ENCODE peak calls at places on chromosomes 1 and 21, in nine cellular contexts. H is upper lobe of left lung, E is neuronal stem cell, K is small intestine, M is IMR-90, P is iPS DF 6.9, A is aorta, X is ovary, O is fibroblast of lung. L is an unnamed sample. For H3K4me1, the result is how much of the 10 kb centered on the place peaks cover.

GRCh38 chr1:179706339-179706941 is 36.7 kb upstream of the FAM163A start:
- DNase-seq in H (no peak), E (peak), K (peak), M (peak), P (peak), A (no peak), X (peak), O (peak), L (no peak)

GRCh38 chr1:89603651-89604413 is 29.1 kb upstream of the LRRC8C start:
- DNase-seq in H (no peak), E (no peak), K (no peak), M (peak), P (no peak), A (no peak), X (no peak), O (peak), L (no peak)

GRCh38 chr1:165444897-165445370 is at the start of gene RXRG:
- DNase-seq in H (peak), E (peak), K (peak), M (peak), P (no peak), A (peak), X (no peak), O (no peak), L (no peak)

GRCh38 chr1:198679535-198680173 is 40.8 kb downstream of the PTPRC start:
- DNase-seq in H (peak), E (no peak), K (peak), M (no peak), P (no peak), A (peak), X (no peak), O (no peak), L (no peak)

GRCh38 chr1:165884690-165885304 is 57.4 kb downstream of the UCK2 start:
- DNase-seq in H (peak), E (no peak), K (no peak), M (no peak), P (no peak), A (no peak), X (no peak), O (no peak), L (no peak)

GRCh38 chr21:17949395-17949794 is 130.2 kb upstream of the C21orf91 start:
- DNase-seq in H (no peak), E (no peak), K (no peak), M (no peak), P (no peak), A (no peak), X (no peak), O (no peak), L (no peak)

GRCh38 chr1:119554188-119554587 is 47.2 kb downstream of the HSD3B1 start:
- DNase-seq in H (no peak), E (no peak), K (no peak), M (peak), P (no peak), A (no peak), X (peak), O (peak), L (no peak)

GRCh38 chr1:31587720-31588423 is 11.6 kb downstream of the TINAGL1 start:
- DNase-seq in H (peak), E (peak), K (peak), M (no peak), P (no peak), A (peak), X (peak), O (no peak), L (peak)

GRCh38 chr1:60132985-60133673 is 59.6 kb upstream of the C1orf87 start:
- DNase-seq in H (no peak), E (no peak), K (no peak), M (peak), P (no peak), A (peak), X (no peak), O (peak), L (no peak)

GRCh38 chr1:247407180-247407616 is 8.8 kb upstream of the NLRP3 start:
- DNase-seq in H (peak), E (no peak), K (peak), M (no peak), P (no peak), A (peak), X (no peak), O (no peak), L (no peak)

GRCh38 chr1:182633657-182634281 is 29.6 kb upstream of the RGS16 start:
- DNase-seq in H (no peak), E (no peak), K (peak), M (no peak), P (no peak), A (no peak), X (no peak), O (no peak), L (no peak)

GRCh38 chr1:201999625-202000238 is 10.7 kb upstream of the ELF3 start:
- DNase-seq in H (peak), E (no peak), K (peak), M (peak), P (no peak), A (no peak), X (peak), O (peak), L (no peak)

GRCh38 chr1:153265457-153265856 is 6.0 kb downstream of the LORICRIN start:
- DNase-seq in H (no peak), E (no peak), K (no peak), M (no peak), P (no peak), A (no peak), X (no peak), O (no peak), L (no peak)
- H3K4me1 ChIP-seq in H (under half), E (under half), K (under half), M (under half), P (under half), A (under half), X (under half), O (under half), L (under half)

DNA sequence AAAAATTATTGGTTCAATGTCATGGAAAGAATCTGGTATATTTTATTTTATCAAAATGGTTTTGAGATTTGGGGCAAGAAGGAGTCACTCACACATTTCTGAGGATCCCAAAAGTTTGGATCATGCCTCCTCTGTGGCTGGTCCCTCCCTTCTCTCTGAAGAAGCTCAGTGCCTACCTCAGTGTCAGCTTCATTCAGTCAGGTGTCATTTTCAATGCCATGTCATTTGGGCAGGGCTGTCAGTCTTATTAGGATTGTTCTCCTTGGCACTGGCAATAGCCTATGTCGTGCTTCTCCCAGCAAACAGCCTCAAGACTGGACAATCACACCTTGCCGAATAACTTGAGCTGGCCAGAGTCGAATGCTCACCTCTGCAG is 264.5 kb upstream of the CAMK1G start:
- DNase-seq in H (no peak), E (no peak), K (no peak), M (no peak), P (no peak), A (no peak), X (no peak), O (no peak), L (no peak)
- H3K27ac ChIP-seq in H (no peak), E (no peak), K (no peak), M (no peak), P (no peak), A (no peak), X (no peak), O (no peak), L (no peak)

DNA sequence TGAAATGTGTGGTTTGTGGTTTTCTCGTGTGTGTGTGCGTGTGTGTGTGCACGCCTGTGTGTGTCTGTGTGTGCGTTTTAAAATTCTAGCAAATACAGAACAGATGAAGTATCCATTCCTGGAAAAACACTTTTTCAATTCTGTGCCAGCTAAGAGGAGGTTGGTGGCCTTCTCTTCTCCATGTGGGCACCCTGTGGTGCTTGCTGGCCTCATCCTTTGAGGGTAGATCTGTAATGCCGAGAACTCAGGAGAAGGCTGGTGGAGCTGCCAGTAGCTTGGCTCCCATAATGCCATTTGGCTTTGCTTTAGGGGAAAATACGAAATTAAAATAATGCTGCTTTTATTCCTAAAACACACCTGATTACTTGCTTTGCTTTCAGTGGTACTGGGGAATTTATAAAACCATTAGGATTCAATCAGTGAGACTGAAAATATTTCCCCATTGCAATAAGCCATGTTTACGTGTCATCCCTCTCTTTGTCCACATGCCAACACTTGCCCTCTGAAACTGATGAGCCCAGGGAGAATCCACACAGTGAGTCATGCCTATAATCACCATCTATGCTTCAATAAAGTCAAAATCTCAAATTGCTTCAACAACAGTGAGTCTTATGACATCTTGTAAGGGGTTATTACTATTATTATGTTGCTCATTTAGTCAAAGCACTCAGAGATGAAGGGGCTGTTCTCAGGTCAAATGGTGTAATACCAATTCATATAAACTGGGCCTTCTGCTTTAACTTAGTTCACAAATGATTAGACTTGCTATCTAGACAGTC is 39.2 kb downstream of the ABCA4 start:
- DNase-seq in H (no peak), E (no peak), K (no peak), M (peak), P (no peak), A (no peak), X (no peak), O (peak), L (no peak)
- H3K4me1 ChIP-seq in H (under half), E (under half), K (under half), M (under half), P (under half), A (under half), X (under half), O (under half), L (under half)

GRCh38 chr1:23169727-23170335 is 1.2 kb upstream of the LUZP1 start:
- DNase-seq in H (peak), E (no peak), K (peak), M (peak), P (no peak), A (peak), X (peak), O (peak), L (peak)
- H3K27ac ChIP-seq in H (peak), E (no peak), K (peak), M (peak), P (no peak), A (no peak), X (peak), O (peak), L (peak)

L was measured in vagina.